ENCODE peak calls at places on chromosomes 11 and 22, in nine cellular contexts. One of them, this sample, is unnamed.

GRCh38 chr11:19739872-19740271 is 27.2 kb downstream of the NAV2 start:
- DNase-seq in right lobe of liver: no peak
- DNase-seq in HCT116: no peak
- DNase-seq in tibial nerve: no peak
- DNase-seq in heart right ventricle: no peak
- DNase-seq in psoas muscle: no peak
- DNase-seq in K562: no peak
- DNase-seq in breast epithelium: no peak
- DNase-seq in testis: peak; percentile 44
- DNase-seq in this sample: peak; percentile 73

GRCh38 chr11:71256080-71256479 is 3.7 kb upstream of the SHANK2 start:
- DNase-seq in breast epithelium: no peak
- DNase-seq in right lobe of liver: no peak
- DNase-seq in K562: no peak
- DNase-seq in testis: no peak
- DNase-seq in HCT116: no peak
- DNase-seq in heart right ventricle: no peak
- DNase-seq in tibial nerve: no peak
- DNase-seq in psoas muscle: no peak
- DNase-seq in this sample: no peak

GRCh38 chr11:2562181-2562581 is 117.4 kb downstream of the KCNQ1 start:
- DNase-seq in right lobe of liver: peak; percentile 31
- DNase-seq in HCT116: no peak
- DNase-seq in testis: peak; percentile 63
- DNase-seq in psoas muscle: peak; percentile 11
- DNase-seq in tibial nerve: peak; percentile 14
- DNase-seq in heart right ventricle: no peak
- DNase-seq in breast epithelium: no peak
- DNase-seq in K562: no peak
- DNase-seq in this sample: peak; percentile 24

GRCh38 chr11:118046051-118046963 is 30.6 kb upstream of the TMPRSS4 start:
- DNase-seq in breast epithelium: no peak
- DNase-seq in tibial nerve: no peak
- DNase-seq in right lobe of liver: no peak
- DNase-seq in HCT116: no peak
- DNase-seq in psoas muscle: no peak
- DNase-seq in testis: no peak
- DNase-seq in K562: no peak
- DNase-seq in heart right ventricle: no peak
- DNase-seq in this sample: no peak

GRCh38 chr11:60889869-60890311 is 16.5 kb downstream of the PRPF19 start:
- DNase-seq in K562: no peak
- DNase-seq in HCT116: no peak
- DNase-seq in heart right ventricle: no peak
- DNase-seq in right lobe of liver: no peak
- DNase-seq in psoas muscle: no peak
- DNase-seq in tibial nerve: no peak
- DNase-seq in testis: no peak
- DNase-seq in breast epithelium: no peak
- DNase-seq in this sample: no peak

GRCh38 chr22:49964136-49964492 is 3.5 kb downstream of the PIM3 start:
- DNase-seq in breast epithelium: no peak
- DNase-seq in K562: no peak
- DNase-seq in psoas muscle: no peak
- DNase-seq in right lobe of liver: peak; percentile 26
- DNase-seq in HCT116: no peak
- DNase-seq in testis: no peak
- DNase-seq in heart right ventricle: no peak
- DNase-seq in tibial nerve: peak; percentile 12
- DNase-seq in this sample: peak; percentile 58

GRCh38 chr11:20213790-20214189 is 53.5 kb upstream of the DBX1 start:
- DNase-seq in K562: no peak
- DNase-seq in right lobe of liver: no peak
- DNase-seq in breast epithelium: no peak
- DNase-seq in HCT116: no peak
- DNase-seq in heart right ventricle: no peak
- DNase-seq in tibial nerve: no peak
- DNase-seq in testis: no peak
- DNase-seq in psoas muscle: no peak
- DNase-seq in this sample: no peak

GRCh38 chr11:57230797-57231538 is 6.1 kb downstream of the APLNR start:
- DNase-seq in HCT116: no peak
- DNase-seq in psoas muscle: no peak
- DNase-seq in heart right ventricle: no peak
- DNase-seq in testis: no peak
- DNase-seq in tibial nerve: no peak
- DNase-seq in breast epithelium: no peak
- DNase-seq in right lobe of liver: no peak
- DNase-seq in K562: no peak
- DNase-seq in this sample: peak; percentile 59

GRCh38 chr11:3627291-3627690 is 14.5 kb downstream of the ART5 start:
- DNase-seq in right lobe of liver: no peak
- DNase-seq in HCT116: no peak
- DNase-seq in breast epithelium: no peak
- DNase-seq in tibial nerve: no peak
- DNase-seq in psoas muscle: no peak
- DNase-seq in testis: no peak
- DNase-seq in K562: no peak
- DNase-seq in heart right ventricle: no peak
- DNase-seq in this sample: no peak

GRCh38 chr22:28718044-28718443 is 23.6 kb downstream of the CHEK2 start:
- DNase-seq in psoas muscle: no peak
- DNase-seq in K562: no peak
- DNase-seq in HCT116: no peak
- DNase-seq in tibial nerve: no peak
- DNase-seq in heart right ventricle: no peak
- DNase-seq in testis: no peak
- DNase-seq in breast epithelium: no peak
- DNase-seq in right lobe of liver: no peak
- DNase-seq in this sample: no peak

GRCh38 chr11:60836866-60837510 is 4.9 kb upstream of the CCDC86 start:
- DNase-seq in tibial nerve: no peak
- DNase-seq in testis: no peak
- DNase-seq in psoas muscle: no peak
- DNase-seq in breast epithelium: no peak
- DNase-seq in K562: no peak
- DNase-seq in HCT116: no peak
- DNase-seq in right lobe of liver: no peak
- DNase-seq in heart right ventricle: no peak
- DNase-seq in this sample: no peak

GRCh38 chr22:47175761-47176359 is 413.4 kb downstream of the TBC1D22A start:
- DNase-seq in heart right ventricle: no peak
- DNase-seq in tibial nerve: peak; percentile 8
- DNase-seq in K562: no peak
- DNase-seq in psoas muscle: peak; percentile 6
- DNase-seq in HCT116: no peak
- DNase-seq in testis: no peak
- DNase-seq in right lobe of liver: peak; percentile 18
- DNase-seq in breast epithelium: no peak
- DNase-seq in this sample: no peak

GRCh38 chr11:17979770-17980371 is 33.0 kb downstream of the SERGEF start:
- DNase-seq in HCT116: no peak
- DNase-seq in heart right ventricle: no peak
- DNase-seq in testis: peak; percentile 38
- DNase-seq in breast epithelium: no peak
- DNase-seq in K562: peak; percentile 77
- DNase-seq in right lobe of liver: no peak
- DNase-seq in psoas muscle: no peak
- DNase-seq in tibial nerve: no peak
- DNase-seq in this sample: no peak

DNA sequence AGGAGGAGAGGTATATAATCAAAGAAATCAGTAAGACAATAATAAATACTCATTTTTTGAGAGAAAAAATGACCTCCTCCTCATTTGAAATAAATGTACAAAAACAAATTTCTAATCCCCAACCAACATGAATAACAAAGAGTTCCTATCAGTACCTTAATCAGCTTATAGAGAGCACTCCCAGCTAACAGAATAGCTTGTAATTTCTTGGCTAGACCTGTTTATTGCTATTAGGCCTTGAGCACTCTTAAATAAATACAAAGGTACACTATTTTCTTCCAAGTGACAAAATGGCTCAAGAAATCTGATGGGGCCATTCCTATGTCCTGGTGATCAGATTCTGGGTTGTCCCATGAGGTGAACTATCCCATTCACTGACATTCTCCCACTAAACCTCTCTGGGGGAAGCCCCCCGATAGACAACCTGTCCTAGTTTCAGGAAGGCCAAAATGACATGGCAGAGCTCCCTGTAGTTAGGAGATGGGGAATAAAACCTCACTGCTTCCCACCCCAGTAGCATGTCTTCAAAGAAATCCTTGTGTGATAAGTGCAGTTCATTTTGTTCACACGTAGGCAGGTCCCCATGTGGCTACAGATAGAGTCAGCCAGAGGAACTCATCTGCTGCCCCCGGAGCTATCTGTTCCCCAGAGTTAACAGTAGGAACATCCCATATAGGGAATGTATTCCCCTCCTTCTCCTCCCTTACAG is 385.7 kb downstream of the SOX6 start:
- DNase-seq in breast epithelium: no peak
- DNase-seq in K562: no peak
- DNase-seq in right lobe of liver: no peak
- DNase-seq in HCT116: no peak
- DNase-seq in psoas muscle: no peak
- DNase-seq in heart right ventricle: no peak
- DNase-seq in testis: no peak
- DNase-seq in tibial nerve: no peak
- DNase-seq in this sample: no peak
- H3K4me3 ChIP-seq in breast epithelium: no peak overlapping the region
- H3K4me3 ChIP-seq in K562: no peak overlapping the region
- H3K4me3 ChIP-seq in right lobe of liver: no peak overlapping the region
- H3K4me3 ChIP-seq in HCT116: no peak overlapping the region
- H3K4me3 ChIP-seq in psoas muscle: no peak overlapping the region
- H3K4me3 ChIP-seq in heart right ventricle: no peak overlapping the region
- H3K4me3 ChIP-seq in testis: no peak overlapping the region
- H3K4me3 ChIP-seq in tibial nerve: no peak overlapping the region
- H3K4me3 ChIP-seq in this sample: no peak overlapping the region

GRCh38 chr22:22910272-22911240 is 22.9 kb downstream of the IGLL5 start:
- DNase-seq in heart right ventricle: no peak
- DNase-seq in psoas muscle: no peak
- DNase-seq in HCT116: no peak
- DNase-seq in tibial nerve: no peak
- DNase-seq in breast epithelium: no peak
- DNase-seq in K562: peak; percentile 58
- DNase-seq in right lobe of liver: no peak
- DNase-seq in testis: no peak
- DNase-seq in this sample: no peak
- H3K4me1 ChIP-seq in heart right ventricle: no peaks in the 10 kb centered on the region
- H3K4me1 ChIP-seq in psoas muscle: no peaks in the 10 kb centered on the region
- H3K4me1 ChIP-seq in HCT116: no peaks in the 10 kb centered on the region
- H3K4me1 ChIP-seq in tibial nerve: no peaks in the 10 kb centered on the region
- H3K4me1 ChIP-seq in breast epithelium: no peaks in the 10 kb centered on the region
- H3K4me1 ChIP-seq in K562: no peaks in the 10 kb centered on the region
- H3K4me1 ChIP-seq in right lobe of liver: no peaks in the 10 kb centered on the region
- H3K4me1 ChIP-seq in testis: no peaks in the 10 kb centered on the region
- H3K4me1 ChIP-seq in this sample: no peaks in the 10 kb centered on the region

GRCh38 chr11:114172055-114172861 is 112.7 kb downstream of the ZBTB16 start:
- DNase-seq in testis: no peak
- DNase-seq in breast epithelium: no peak
- DNase-seq in K562: no peak
- DNase-seq in right lobe of liver: peak; percentile 42
- DNase-seq in psoas muscle: no peak
- DNase-seq in heart right ventricle: no peak
- DNase-seq in tibial nerve: no peak
- DNase-seq in HCT116: no peak
- DNase-seq in this sample: no peak

GRCh38 chr11:114171257-114172054 is 111.9 kb downstream of the ZBTB16 start:
- DNase-seq in heart right ventricle: peak; percentile 89
- DNase-seq in testis: peak; percentile 87
- DNase-seq in tibial nerve: peak; percentile 65
- DNase-seq in right lobe of liver: peak; percentile 96
- DNase-seq in K562: no peak
- DNase-seq in HCT116: no peak
- DNase-seq in breast epithelium: no peak
- DNase-seq in psoas muscle: peak; percentile 98
- DNase-seq in this sample: peak; percentile 98

GRCh38 chr11:114168691-114169090 is 109.2 kb downstream of the ZBTB16 start:
- DNase-seq in heart right ventricle: no peak
- DNase-seq in tibial nerve: peak; percentile 11
- DNase-seq in HCT116: no peak
- DNase-seq in K562: no peak
- DNase-seq in testis: no peak
- DNase-seq in psoas muscle: no peak
- DNase-seq in breast epithelium: no peak
- DNase-seq in right lobe of liver: no peak
- DNase-seq in this sample: no peak

GRCh38 chr11:114169321-114169749 is 109.8 kb downstream of the ZBTB16 start:
- DNase-seq in HCT116: no peak
- DNase-seq in psoas muscle: peak; percentile 80
- DNase-seq in tibial nerve: no peak
- DNase-seq in testis: no peak
- DNase-seq in breast epithelium: no peak
- DNase-seq in right lobe of liver: no peak
- DNase-seq in K562: no peak
- DNase-seq in heart right ventricle: no peak
- DNase-seq in this sample: no peak

GRCh38 chr11:114170226-114170625 is 110.7 kb downstream of the ZBTB16 start:
- DNase-seq in testis: no peak
- DNase-seq in HCT116: no peak
- DNase-seq in heart right ventricle: no peak
- DNase-seq in tibial nerve: no peak
- DNase-seq in psoas muscle: no peak
- DNase-seq in K562: no peak
- DNase-seq in right lobe of liver: no peak
- DNase-seq in breast epithelium: no peak
- DNase-seq in this sample: no peak
- H3K4me3 ChIP-seq in testis: no peak overlapping the region
- H3K4me3 ChIP-seq in HCT116: no peak overlapping the region
- H3K4me3 ChIP-seq in heart right ventricle: no peak overlapping the region
- H3K4me3 ChIP-seq in tibial nerve: no peak overlapping the region
- H3K4me3 ChIP-seq in psoas muscle: no peak overlapping the region
- H3K4me3 ChIP-seq in K562: no peak overlapping the region
- H3K4me3 ChIP-seq in right lobe of liver: no peak overlapping the region
- H3K4me3 ChIP-seq in breast epithelium: no peak overlapping the region
- H3K4me3 ChIP-seq in this sample: no peak overlapping the region

DNA sequence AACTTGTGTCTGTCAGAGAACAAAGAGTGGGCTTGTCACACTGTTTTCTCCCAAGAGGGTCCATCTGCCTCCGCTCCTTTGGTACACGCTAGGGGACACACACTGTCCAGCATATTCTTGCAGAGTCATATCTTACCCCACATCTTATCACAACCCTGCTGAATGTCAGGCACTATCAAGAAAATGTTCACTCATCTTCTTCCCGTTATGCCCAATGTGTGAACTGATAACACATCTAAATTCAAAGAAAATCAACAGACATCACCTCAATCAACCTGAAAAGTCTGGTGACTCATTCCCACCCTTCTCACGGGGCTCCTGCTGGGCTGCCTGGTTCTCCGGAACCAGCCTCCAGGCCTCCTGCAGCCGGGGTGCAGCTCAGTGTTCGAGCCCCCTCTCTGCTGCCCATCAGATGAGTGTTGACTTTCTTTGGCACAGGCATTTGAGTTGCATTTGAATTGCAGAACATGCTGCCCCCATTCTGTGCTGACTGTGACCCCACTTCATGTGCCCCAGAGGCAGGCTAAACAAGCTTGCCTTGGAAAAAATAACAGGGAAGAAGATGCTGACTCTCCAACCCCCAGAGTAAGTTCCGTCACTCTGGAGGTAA is 19.4 kb downstream of the GRAP2 start:
- DNase-seq in psoas muscle: no peak
- DNase-seq in HCT116: no peak
- DNase-seq in K562: peak; percentile 75
- DNase-seq in tibial nerve: no peak
- DNase-seq in heart right ventricle: no peak
- DNase-seq in breast epithelium: no peak
- DNase-seq in testis: no peak
- DNase-seq in right lobe of liver: no peak
- DNase-seq in this sample: no peak
- H3K4me1 ChIP-seq in psoas muscle: no peaks in the 10 kb centered on the region
- H3K4me1 ChIP-seq in HCT116: no peaks in the 10 kb centered on the region
- H3K4me1 ChIP-seq in K562: peaks cover 27% of the 10 kb centered on the region
- H3K4me1 ChIP-seq in tibial nerve: peaks cover 6% of the 10 kb centered on the region
- H3K4me1 ChIP-seq in heart right ventricle: no peaks in the 10 kb centered on the region
- H3K4me1 ChIP-seq in breast epithelium: no peaks in the 10 kb centered on the region
- H3K4me1 ChIP-seq in testis: no peaks in the 10 kb centered on the region
- H3K4me1 ChIP-seq in right lobe of liver: no peaks in the 10 kb centered on the region
- H3K4me1 ChIP-seq in this sample: no peaks in the 10 kb centered on the region

This sample was measured in right cardiac atrium.